ENCODE peak calls at places on chromosome 5, in four cellular contexts. T is activated gamma-delta T cell treated with Interleukin-2 at 50 U/mL for 16 hours; B is H4; G is activated CD8-positive, alpha-beta memory T cell treated with anti-CD3 and anti-CD28 coated beads, Interleukin-2, amount 50 U/mL, for 48 hours. I is an unnamed sample.

GRCh38 chr5:100708625-100709171 is 173.5 kb downstream of the FAM174A start:
- DNase-seq in B (no peak), G (no peak), T (no peak), I (no peak)

GRCh38 chr5:171386861-171387254 is 791 bp upstream of the NPM1 start:
- DNase-seq in B (no peak), G (no peak), T (no peak), I (no peak)

GRCh38 chr5:68406344-68406743 is 190.8 kb downstream of the PIK3R1 start:
- DNase-seq in B (no peak), G (no peak), T (no peak), I (no peak)

GRCh38 chr5:36944607-36945225 is 68.1 kb downstream of the NIPBL start:
- DNase-seq in B (peak), T (no peak), G (no peak), I (peak)

GRCh38 chr5:147855774-147856069 is 22.8 kb upstream of the SCGB3A2 start:
- DNase-seq in G (no peak), B (no peak), T (no peak), I (no peak)

GRCh38 chr5:30926181-30926580 is 267.3 kb upstream of the CDH6 start:
- DNase-seq in B (no peak), T (no peak), G (no peak), I (no peak)

GRCh38 chr5:106522296-106522695 is 1148.4 kb downstream of the EFNA5 start:
- DNase-seq in B (no peak), T (no peak), G (no peak), I (no peak)

GRCh38 chr5:122029818-122030217 is 48.2 kb downstream of the LOX start:
- DNase-seq in T (no peak), G (no peak), B (no peak), I (no peak)

GRCh38 chr5:15929616-15930303 is 249.8 kb downstream of the MARCHF11 start:
- DNase-seq in T (no peak), G (no peak), B (no peak), I (no peak)

GRCh38 chr5:125316913-125317545 is 570.6 kb upstream of the ZNF608 start:
- DNase-seq in B (no peak), G (no peak), T (no peak), I (no peak)

I was measured in HTR-8/SVneo.